ENCODE peak calls at places on chromosomes 3 and 15, in six cellular contexts. I is suprapubic skin, X is ovary, E is K562, R is transverse colon, S is sigmoid colon. M is an unnamed sample.
A peak's percentile ranks its signal among the peaks of the same experiment; 100 is the strongest.

GRCh38 chr3:83953417-83954089 is 1005.2 kb upstream of the CADM2 start:
- DNase-seq in I (no peak), X (no peak), E (no peak), R (no peak), S (no peak), M (no peak)

GRCh38 chr15:32802296-32802936 is 84.6 kb downstream of the GREM1 start:
- DNase-seq in I (no peak), X (no peak), E (no peak), R (no peak), S (no peak), M (no peak)

GRCh38 chr3:27380433-27381357 is 11.5 kb upstream of the NEK10 start:
- DNase-seq in I (no peak), X (no peak), E (no peak), R (no peak), S (no peak), M (no peak)

GRCh38 chr3:71461749-71462483 is 121.6 kb downstream of the FOXP1 start:
- DNase-seq in I (no peak), X (no peak), E (no peak), R (no peak), S (no peak), M (no peak)

GRCh38 chr15:100981086-100981485 is 61.9 kb downstream of the LRRK1 start:
- DNase-seq in I (no peak), X (no peak), E (no peak), R (no peak), S (no peak), M (no peak)

GRCh38 chr15:50909044-50909342 is 510 bp downstream of the AP4E1 start:
- DNase-seq in I (no peak), X (no peak), E (no peak), R (no peak), S (no peak), M (no peak)

GRCh38 chr3:71581981-71582611 is 1.4 kb downstream of the FOXP1 start:
- DNase-seq in I (peak; percentile 79), X (peak; percentile 41), E (peak; percentile 34), R (peak; percentile 52), S (peak; percentile 76), M (peak; percentile 46)

GRCh38 chr3:58526124-58526957 is 10.6 kb downstream of the ACOX2 start:
- DNase-seq in I (no peak), X (no peak), E (no peak), R (no peak), S (no peak), M (no peak)

GRCh38 chr3:149134560-149134959 is 5.1 kb downstream of the HPS3 start:
- DNase-seq in I (no peak), X (no peak), E (no peak), R (no peak), S (no peak), M (no peak)

GRCh38 chr3:138657508-138657907 is 48.9 kb downstream of the FAIM start:
- DNase-seq in I (no peak), X (no peak), E (no peak), R (no peak), S (no peak), M (no peak)

GRCh38 chr15:78752492-78753358 is 58.5 kb downstream of the ADAMTS7 start:
- DNase-seq in I (no peak), X (no peak), E (no peak), R (no peak), S (peak; percentile 52), M (no peak)

GRCh38 chr3:109731639-109732473 is 394.5 kb upstream of the DPPA4 start:
- DNase-seq in I (no peak), X (no peak), E (peak; percentile 24), R (peak; percentile 51), S (no peak), M (no peak)

GRCh38 chr3:137163241-137163916 is 205.6 kb downstream of the IL20RB start:
- DNase-seq in I (no peak), X (peak; percentile 38), E (no peak), R (no peak), S (no peak), M (no peak)

GRCh38 chr3:196624907-196625306 is 14.6 kb upstream of the NRROS start:
- DNase-seq in I (no peak), X (no peak), E (no peak), R (no peak), S (peak; percentile 79), M (no peak)

GRCh38 chr3:8886556-8886955 is 76.7 kb downstream of the RAD18 start:
- DNase-seq in I (no peak), X (no peak), E (no peak), R (no peak), S (no peak), M (no peak)

GRCh38 chr3:136994772-136995516 is 37.2 kb downstream of the IL20RB start:
- DNase-seq in I (peak; percentile 90), X (peak; percentile 76), E (no peak), R (peak; percentile 92), S (peak; percentile 93), M (peak; percentile 84)

GRCh38 chr3:134357914-134358811 is 16.1 kb downstream of the AMOTL2 start:
- DNase-seq in I (no peak), X (peak; percentile 48), E (peak; percentile 25), R (no peak), S (peak; percentile 81), M (peak; percentile 58)

GRCh38 chr3:172760406-172760805 is 9.9 kb downstream of the ECT2 start:
- DNase-seq in I (no peak), X (no peak), E (no peak), R (no peak), S (no peak), M (no peak)

GRCh38 chr15:49558924-49559323 is 61.7 kb downstream of the FAM227B start:
- DNase-seq in I (no peak), X (no peak), E (no peak), R (no peak), S (no peak), M (no peak)

GRCh38 chr3:160473233-160473632 is 23.6 kb upstream of the TRIM59 start:
- DNase-seq in I (no peak), X (no peak), E (no peak), R (no peak), S (no peak), M (no peak)

GRCh38 chr3:41467481-41467880 is 268.2 kb downstream of the CTNNB1 start:
- DNase-seq in I (no peak), X (no peak), E (no peak), R (no peak), S (no peak), M (no peak)

GRCh38 chr3:174023445-174023844 is 625.9 kb downstream of the NLGN1 start:
- DNase-seq in I (no peak), X (no peak), E (no peak), R (no peak), S (no peak), M (no peak)

GRCh38 chr3:41956574-41956973 is 5.3 kb downstream of the ULK4 start:
- DNase-seq in I (no peak), X (no peak), E (no peak), R (no peak), S (no peak), M (no peak)

GRCh38 chr3:74839591-74839990 is 225.1 kb upstream of the CNTN3 start:
- DNase-seq in I (no peak), X (no peak), E (no peak), R (no peak), S (no peak), M (no peak)

GRCh38 chr3:6229778-6230410 is 631.0 kb upstream of the GRM7 start:
- DNase-seq in I (no peak), X (no peak), E (no peak), R (no peak), S (no peak), M (no peak)

GRCh38 chr3:24088782-24089181 is 143.7 kb downstream of the NR1D2 start:
- DNase-seq in I (no peak), X (no peak), E (peak; percentile 68), R (no peak), S (no peak), M (no peak)

GRCh38 chr15:82540984-82541431 is 751 bp upstream of the RPS17 start:
- DNase-seq in I (no peak), X (peak; percentile 30), E (peak; percentile 46), R (peak; percentile 21), S (no peak), M (no peak)

GRCh38 chr15:41583795-41584194 is 24.8 kb downstream of the TYRO3 start:
- DNase-seq in I (no peak), X (no peak), E (no peak), R (no peak), S (no peak), M (no peak)

GRCh38 chr3:136728918-136729317 is 23.3 kb downstream of the STAG1 start:
- DNase-seq in I (no peak), X (no peak), E (no peak), R (no peak), S (no peak), M (no peak)

DNA sequence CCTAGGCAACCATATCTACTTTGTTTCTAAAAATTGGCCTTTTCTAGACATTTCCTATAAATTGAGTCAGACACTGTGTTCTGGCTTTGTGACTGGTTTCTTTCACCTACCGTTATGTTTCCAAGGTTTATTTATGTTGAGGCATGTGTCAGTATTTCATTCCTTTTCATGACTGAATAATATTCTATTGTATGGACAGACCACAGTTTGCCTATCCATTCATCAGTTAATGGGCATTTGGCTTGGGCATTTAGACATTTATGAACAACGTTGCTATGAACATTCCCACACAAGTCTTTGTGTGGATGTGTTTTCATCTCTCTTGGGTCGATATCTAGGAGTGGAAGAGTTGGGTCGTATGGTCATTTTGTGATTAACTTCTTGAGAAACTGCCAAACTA is 3.6 kb upstream of the CFAP92 start:
- DNase-seq in I (no peak), X (no peak), E (no peak), R (no peak), S (no peak), M (no peak)
- TF ChIP-seq EP300 in I (no peak), X (no peak), E (no peak), R (no peak), S (no peak), M (no peak)

GRCh38 chr3:38998086-38998485 is 53.7 kb downstream of the SCN11A start:
- DNase-seq in I (no peak), X (no peak), E (no peak), R (no peak), S (no peak), M (no peak)

GRCh38 chr3:39000008-39000450 is 51.7 kb downstream of the SCN11A start:
- DNase-seq in I (no peak), X (no peak), E (peak; percentile 38), R (no peak), S (no peak), M (no peak)

GRCh38 chr3:38990621-38991020 is 61.1 kb downstream of the SCN11A start:
- DNase-seq in I (no peak), X (no peak), E (no peak), R (no peak), S (no peak), M (no peak)

GRCh38 chr3:38992117-38992779 is 59.5 kb downstream of the SCN11A start:
- DNase-seq in I (no peak), X (no peak), E (no peak), R (no peak), S (no peak), M (no peak)

GRCh38 chr3:38996193-38996592 is 55.6 kb downstream of the SCN11A start:
- DNase-seq in I (no peak), X (no peak), E (no peak), R (no peak), S (no peak), M (no peak)
- TF ChIP-seq EP300 in I (no peak), X (no peak), E (no peak), R (no peak), S (no peak), M (no peak)

GRCh38 chr3:117628896-117629295 is 919.3 kb downstream of the TUSC7 start:
- DNase-seq in I (no peak), X (no peak), E (no peak), R (no peak), S (peak; percentile 72), M (peak; percentile 54)
- TF ChIP-seq EP300 in I (no peak), X (no peak), E (no peak), R (no peak), S (no peak), M (no peak)

GRCh38 chr3:114519415-114519814 is 225.6 kb downstream of the TIGIT start:
- DNase-seq in I (no peak), X (no peak), E (no peak), R (no peak), S (no peak), M (no peak)
- TF ChIP-seq EP300 in I (no peak), X (no peak), E (no peak), R (no peak), S (no peak), M (no peak)

M was measured in tibial nerve.